ENCODE peak calls at places on chromosomes 11 and 22, in seven cellular contexts. I is nephron progenitor cell, M is globus pallidus, H is lower leg skin, P is anterior cingulate cortex, C is NCI-H2081, S is H9. K is an unnamed sample.

GRCh38 chr11:107011977-107012376 is 6.3 kb downstream of the GUCY1A2 start:
- DNase-seq in I (no peak), M (no peak), H (no peak), P (no peak), C (no peak), S (no peak), K (no peak)

GRCh38 chr22:21940521-21940920 is 12.1 kb downstream of the PPM1F start:
- DNase-seq in I (no peak), M (peak; percentile 22), H (no peak), P (no peak), C (no peak), S (no peak), K (no peak)

GRCh38 chr11:46914363-46914762 is 4.0 kb downstream of the LRP4 start:
- DNase-seq in I (peak; percentile 62), M (no peak), H (no peak), P (peak; percentile 27), C (no peak), S (no peak), K (no peak)

GRCh38 chr11:32508780-32509179 is 73.4 kb upstream of the WT1 start:
- DNase-seq in I (peak; percentile 10), M (no peak), H (no peak), P (no peak), C (no peak), S (no peak), K (no peak)

GRCh38 chr11:92383430-92383829 is 158.8 kb downstream of the FAT3 start:
- DNase-seq in I (no peak), M (no peak), H (peak; percentile 21), P (no peak), C (no peak), S (no peak), K (no peak)

GRCh38 chr11:118087933-118088332 is 1.2 kb upstream of the SMIM35 start:
- DNase-seq in I (no peak), M (peak; percentile 15), H (no peak), P (no peak), C (no peak), S (no peak), K (no peak)

GRCh38 chr11:47185305-47186075 is 744 bp downstream of the PACSIN3 start:
- DNase-seq in I (peak; percentile 66), M (no peak), H (no peak), P (peak; percentile 70), C (no peak), S (peak; percentile 96), K (no peak)

GRCh38 chr22:28017859-28018258 is 98.8 kb upstream of the PITPNB start:
- DNase-seq in I (no peak), M (no peak), H (no peak), P (no peak), C (no peak), S (no peak), K (no peak)

GRCh38 chr11:99884750-99885149 is 802.3 kb upstream of the ARHGAP42 start:
- DNase-seq in I (no peak), M (no peak), H (no peak), P (no peak), C (no peak), S (peak; percentile 36), K (no peak)

GRCh38 chr11:111417766-111418435 is 38.8 kb upstream of the POU2AF1 start:
- DNase-seq in I (no peak), M (no peak), H (peak; percentile 30), P (peak; percentile 21), C (no peak), S (no peak), K (peak; percentile 84)

GRCh38 chr11:119513141-119513805 is 90.3 kb upstream of the THY1 start:
- DNase-seq in I (no peak), M (no peak), H (no peak), P (no peak), C (no peak), S (no peak), K (no peak)

GRCh38 chr11:6626971-6627761 is 7.9 kb upstream of the TPP1 start:
- DNase-seq in I (no peak), M (peak; percentile 64), H (no peak), P (peak; percentile 29), C (no peak), S (no peak), K (no peak)

GRCh38 chr11:107198490-107199007 is 180.3 kb upstream of the GUCY1A2 start:
- DNase-seq in I (no peak), M (no peak), H (no peak), P (no peak), C (no peak), S (no peak), K (no peak)

GRCh38 chr22:46542011-46542985 is 4.9 kb upstream of the CELSR1 start:
- DNase-seq in I (peak; percentile 82), M (peak; percentile 57), H (no peak), P (peak; percentile 47), C (peak; percentile 40), S (peak; percentile 91), K (peak; percentile 82)

GRCh38 chr22:35209203-35209602 is 48.1 kb upstream of the HMGXB4 start:
- DNase-seq in I (no peak), M (no peak), H (no peak), P (no peak), C (no peak), S (no peak), K (no peak)

GRCh38 chr11:86490582-86490981 is 115.9 kb downstream of the CCDC81 start:
- DNase-seq in I (no peak), M (no peak), H (no peak), P (no peak), C (no peak), S (no peak), K (no peak)

K was measured in testis.